ENCODE peak calls at places on chromosomes 1 and 21, in six cellular contexts. X, U, Y, E, R and S are unnamed samples.

GRCh38 chr1:237702161-237702560 is 188.6 kb downstream of the ZP4 start:
- DNase-seq in X (no peak), U (no peak), Y (no peak), E (no peak), R (no peak), S (no peak)

GRCh38 chr1:40710581-40711315 is 19.2 kb downstream of the NFYC start:
- DNase-seq in X (no peak), U (no peak), Y (no peak), E (no peak), R (no peak), S (peak; percentile 25)

GRCh38 chr1:7046314-7046713 is 261.1 kb downstream of the CAMTA1 start:
- DNase-seq in X (peak; percentile 87), U (peak; percentile 86), Y (no peak), E (no peak), R (peak; percentile 55), S (peak; percentile 52)

GRCh38 chr21:34272321-34272720 is 91.5 kb upstream of the KCNE2 start:
- DNase-seq in X (no peak), U (no peak), Y (no peak), E (no peak), R (no peak), S (peak; percentile 100)

GRCh38 chr1:11886986-11887665 is 28.4 kb upstream of the NPPB start:
- DNase-seq in X (no peak), U (no peak), Y (no peak), E (no peak), R (no peak), S (no peak)

GRCh38 chr1:18217398-18218043 is 109.9 kb downstream of the IGSF21 start:
- DNase-seq in X (peak; percentile 46), U (peak; percentile 21), Y (no peak), E (no peak), R (no peak), S (peak; percentile 45)

GRCh38 chr1:183287191-183287675 is 101.2 kb downstream of the LAMC2 start:
- DNase-seq in X (peak; percentile 39), U (peak; percentile 89), Y (no peak), E (no peak), R (peak; percentile 40), S (no peak)

GRCh38 chr1:153404768-153405167 is 11.6 kb upstream of the S100A7A start:
- DNase-seq in X (peak; percentile 41), U (no peak), Y (peak; percentile 45), E (no peak), R (no peak), S (no peak)

GRCh38 chr1:12161662-12162458 is 4.9 kb upstream of the TNFRSF1B start:
- DNase-seq in X (no peak), U (peak; percentile 96), Y (peak; percentile 79), E (peak; percentile 75), R (peak; percentile 93), S (no peak)

GRCh38 chr1:180507826-180508724 is 5.7 kb upstream of the ACBD6 start:
- DNase-seq in X (peak; percentile 30), U (peak; percentile 28), Y (no peak), E (no peak), R (peak; percentile 96), S (no peak)

GRCh38 chr1:245205864-245206263 is 51.1 kb downstream of the KIF26B start:
- DNase-seq in X (no peak), U (no peak), Y (no peak), E (no peak), R (no peak), S (no peak)

GRCh38 chr1:938088-938683 is 14.5 kb downstream of the SAMD11 start:
- DNase-seq in X (peak; percentile 68), U (peak; percentile 24), Y (no peak), E (peak; percentile 63), R (no peak), S (peak; percentile 49)

GRCh38 chr1:54120698-54121481 is 31.9 kb downstream of the CDCP2 start:
- DNase-seq in X (no peak), U (no peak), Y (no peak), E (no peak), R (no peak), S (no peak)

GRCh38 chr1:192610114-192610958 is 25.6 kb upstream of the RGS13 start:
- DNase-seq in X (peak; percentile 21), U (peak; percentile 54), Y (no peak), E (no peak), R (peak; percentile 71), S (peak; percentile 36)

GRCh38 chr1:10932088-10932487 is 80.4 kb upstream of the TARDBP start:
- DNase-seq in X (no peak), U (no peak), Y (peak; percentile 39), E (no peak), R (no peak), S (no peak)

GRCh38 chr1:45443580-45444446 is 47.1 kb downstream of the TESK2 start:
- DNase-seq in X (no peak), U (no peak), Y (no peak), E (peak; percentile 59), R (no peak), S (no peak)

DNA sequence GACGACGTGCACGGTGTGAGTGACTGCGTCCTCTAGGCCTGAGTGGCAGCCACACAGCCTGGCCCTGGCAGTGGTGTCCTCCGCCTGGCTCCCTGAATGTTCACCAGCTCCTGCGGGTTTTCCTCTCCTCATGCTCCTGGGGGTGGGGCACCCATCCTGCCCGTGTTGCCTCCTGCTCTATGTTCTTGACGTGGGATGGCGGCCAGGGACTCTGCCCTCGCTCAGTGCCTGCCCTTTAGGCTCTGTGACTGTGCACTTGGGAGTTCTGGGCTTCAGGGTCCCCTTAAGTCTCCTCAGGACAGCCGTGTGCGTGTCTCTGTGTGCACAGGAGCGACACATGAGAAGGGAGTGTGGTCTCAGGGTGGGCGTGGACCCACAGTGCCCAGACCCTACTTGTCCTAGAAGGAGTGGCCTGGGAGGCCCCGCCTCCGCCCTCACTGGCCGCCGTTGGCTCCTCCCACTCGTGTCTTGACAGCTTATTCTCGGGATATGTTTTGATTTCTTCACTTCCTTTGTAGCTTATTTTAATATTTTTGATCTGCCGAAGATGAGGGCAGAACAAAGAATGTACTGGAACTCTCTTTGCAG is 3.6 kb downstream of the SKI start:
- DNase-seq in X (peak; percentile 88), U (peak; percentile 90), Y (peak; percentile 88), E (peak; percentile 86), R (peak; percentile 81), S (peak; percentile 90)
- H3K4me3 ChIP-seq in X (peak overlapping the region; percentile 71), U (peak overlapping the region; percentile 56), Y (peak overlapping the region; percentile 82), E (peak overlapping the region; percentile 90), R (peak overlapping the region; percentile 90), S (peak overlapping the region; percentile 68)

GRCh38 chr1:38121231-38121680 is 74.7 kb upstream of the POU3F1 start:
- DNase-seq in X (no peak), U (no peak), Y (no peak), E (peak; percentile 28), R (no peak), S (no peak)

GRCh38 chr1:38119000-38119399 is 72.4 kb upstream of the POU3F1 start:
- DNase-seq in X (no peak), U (no peak), Y (no peak), E (peak; percentile 21), R (no peak), S (no peak)

GRCh38 chr1:38123356-38123755 is 76.8 kb upstream of the POU3F1 start:
- DNase-seq in X (no peak), U (no peak), Y (no peak), E (peak; percentile 7), R (no peak), S (no peak)

GRCh38 chr1:38117444-38117887 is 70.9 kb upstream of the POU3F1 start:
- DNase-seq in X (no peak), U (no peak), Y (no peak), E (peak; percentile 33), R (no peak), S (no peak)

DNA sequence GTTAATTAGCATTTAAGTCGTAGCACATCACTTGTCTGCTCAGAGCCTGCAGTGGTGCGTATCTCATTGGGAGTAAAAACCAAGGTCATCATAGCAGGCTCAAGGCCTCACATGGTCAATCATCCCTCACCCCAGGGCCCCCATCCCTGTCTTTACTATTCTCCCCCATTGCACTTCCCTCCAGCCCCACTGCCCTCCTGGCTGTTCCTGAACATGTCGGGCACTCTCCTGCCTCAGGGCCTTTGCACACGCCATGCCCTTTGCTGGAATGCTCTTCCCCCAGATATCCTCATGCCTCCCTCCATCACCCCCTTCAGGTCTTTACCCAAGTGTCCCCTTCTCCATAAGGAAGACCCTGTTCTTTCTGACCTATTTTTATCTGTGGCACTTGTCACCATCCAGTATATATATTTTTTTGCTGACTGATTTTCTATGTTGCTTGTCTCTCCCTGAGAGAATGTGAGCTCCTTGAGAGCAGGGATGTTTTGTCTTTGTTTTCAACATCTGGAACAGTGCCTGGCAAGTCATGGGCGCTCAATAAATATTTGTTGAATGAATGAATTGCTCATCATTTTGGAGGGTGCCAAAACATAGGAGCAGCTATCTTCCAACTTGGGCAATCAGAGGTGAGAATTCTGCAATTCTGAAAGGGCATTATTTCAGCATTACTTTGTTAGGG is 74.1 kb upstream of the POU3F1 start:
- DNase-seq in X (no peak), U (no peak), Y (no peak), E (no peak), R (no peak), S (no peak)
- H3K4me1 ChIP-seq in X (no peaks in the 10 kb centered on the region), U (no peaks in the 10 kb centered on the region), Y (no peaks in the 10 kb centered on the region), E (no peaks in the 10 kb centered on the region), R (no peaks in the 10 kb centered on the region), S (no peaks in the 10 kb centered on the region)

DNA sequence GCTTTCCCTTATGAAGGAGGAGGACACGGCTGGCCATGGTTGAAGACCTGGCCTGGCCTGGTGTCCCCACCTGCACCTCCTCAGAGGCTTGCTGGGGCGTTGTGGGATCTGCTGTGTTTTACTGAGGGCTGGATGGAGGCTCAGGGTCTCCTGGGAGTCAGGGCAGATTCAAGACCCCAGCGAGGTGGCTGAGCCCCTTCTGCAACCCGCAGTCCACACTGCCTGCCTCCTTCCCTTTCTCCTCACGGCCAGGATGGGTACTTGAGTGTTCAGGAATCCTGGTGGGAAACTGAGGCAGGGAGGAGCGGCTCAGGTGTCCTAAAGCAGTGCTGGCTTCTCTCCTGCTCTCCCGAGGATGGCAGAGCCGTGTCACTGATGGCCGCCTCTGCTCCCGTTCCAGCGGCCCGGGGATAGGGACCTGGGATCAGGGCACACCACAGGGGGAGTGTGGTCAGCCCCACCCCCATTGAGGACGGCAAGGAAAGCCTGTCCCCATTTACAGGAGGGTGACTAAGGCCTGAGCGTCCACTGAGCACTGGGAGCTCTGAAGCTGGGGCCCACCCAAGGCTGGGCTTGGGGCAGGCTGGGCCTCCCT is 47.5 kb downstream of the TRPM2 start:
- DNase-seq in X (no peak), U (no peak), Y (no peak), E (no peak), R (no peak), S (no peak)
- H3K9me3 ChIP-seq in X (no peaks in the 10 kb centered on the region), U (no peaks in the 10 kb centered on the region), Y (no peaks in the 10 kb centered on the region), E (no peaks in the 10 kb centered on the region), R (peaks cover 10% of the 10 kb centered on the region), S (no peaks in the 10 kb centered on the region)

GRCh38 chr1:205763979-205764378 is 11.3 kb downstream of the RAB29 start:
- DNase-seq in X (no peak), U (no peak), Y (no peak), E (no peak), R (no peak), S (no peak)
- H3K4me3 ChIP-seq in X (no peak overlapping the region), U (no peak overlapping the region), Y (no peak overlapping the region), E (no peak overlapping the region), R (no peak overlapping the region), S (no peak overlapping the region)

DNA sequence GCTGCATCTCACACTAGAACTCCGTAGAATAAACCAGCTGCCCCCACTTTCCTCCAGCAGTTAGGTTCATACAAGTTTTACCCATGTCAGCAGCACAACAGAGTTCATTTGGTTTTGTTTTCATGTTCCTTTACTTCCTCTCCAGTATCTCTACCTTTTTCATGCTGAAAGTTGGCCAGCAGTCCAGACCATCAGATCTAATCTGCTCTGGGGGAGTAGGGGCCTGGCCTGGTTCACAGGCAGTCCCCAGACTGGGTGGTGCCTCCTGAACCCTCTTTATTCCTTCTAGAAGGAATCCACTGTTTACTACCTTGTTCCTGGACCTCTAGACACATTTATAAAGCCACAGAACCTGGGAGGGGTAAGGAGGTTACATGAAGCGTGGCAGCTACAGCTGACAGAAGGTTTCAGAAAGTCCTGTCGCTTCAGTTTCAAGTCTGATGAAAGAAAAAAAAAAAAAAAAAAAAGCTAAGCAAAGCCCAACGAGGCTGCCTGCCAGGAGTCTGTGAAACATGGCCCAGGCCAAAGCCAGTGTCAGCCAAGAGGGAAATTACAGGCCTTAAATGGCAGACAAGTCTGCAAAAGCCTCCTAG is 184.6 kb upstream of the JUN start:
- DNase-seq in X (peak; percentile 29), U (peak; percentile 88), Y (peak; percentile 29), E (no peak), R (peak; percentile 82), S (no peak)
- H3K4me1 ChIP-seq in X (no peaks in the 10 kb centered on the region), U (peaks cover 12% of the 10 kb centered on the region), Y (peaks cover 32% of the 10 kb centered on the region), E (peaks cover 25% of the 10 kb centered on the region), R (no peaks in the 10 kb centered on the region), S (no peaks in the 10 kb centered on the region)